ENCODE peak calls at places on chromosomes 6 and 20, in seven cellular contexts. M, P, Z, D, I, C and B are unnamed samples.

GRCh38 chr6:161694995-161695394 is 421.1 kb upstream of the AGPAT4 start:
- DNase-seq in Z (no peak), I (no peak), C (peak), M (no peak), D (no peak), P (peak), B (no peak)

GRCh38 chr6:15444881-15445280 is 199.0 kb downstream of the JARID2 start:
- DNase-seq in C (peak), D (no peak), M (no peak), Z (no peak), P (no peak), I (no peak), B (no peak)

GRCh38 chr6:154974485-154975149 is 20.5 kb upstream of the TIAM2 start:
- DNase-seq in I (no peak), C (no peak), D (no peak), P (no peak), M (no peak), Z (no peak), B (no peak)

GRCh38 chr6:4653141-4653540 is 123.1 kb upstream of the CDYL start:
- DNase-seq in D (no peak), C (no peak), Z (no peak), M (no peak), P (no peak), I (no peak), B (no peak)

GRCh38 chr6:111210074-111210729 is 122.9 kb downstream of the SLC16A10 start:
- DNase-seq in I (peak), C (peak), D (peak), Z (no peak), M (peak), P (peak), B (no peak)

GRCh38 chr20:36128463-36129176 is 25.9 kb upstream of the EPB41L1 start:
- DNase-seq in P (no peak), D (no peak), M (no peak), I (no peak), Z (no peak), C (no peak), B (peak)

GRCh38 chr20:45303586-45304463 is 2.8 kb upstream of the RBPJL start:
- DNase-seq in Z (no peak), P (no peak), C (no peak), D (no peak), M (no peak), I (no peak), B (no peak)

GRCh38 chr20:50891138-50891537 is 40.1 kb downstream of the ADNP start:
- DNase-seq in I (no peak), M (no peak), Z (no peak), P (no peak), C (no peak), D (no peak), B (no peak)

GRCh38 chr20:2108987-2109386 is 7.4 kb downstream of the STK35 start:
- DNase-seq in I (no peak), Z (no peak), C (no peak), M (no peak), P (no peak), D (no peak), B (no peak)

GRCh38 chr20:32470025-32470861 is 112.1 kb downstream of the ASXL1 start:
- DNase-seq in Z (no peak), D (peak), P (peak), I (no peak), M (peak), C (peak), B (peak)

GRCh38 chr6:43962458-43962857 is 164.8 kb downstream of the MRPL14 start:
- DNase-seq in Z (no peak), M (no peak), D (no peak), P (no peak), C (no peak), I (no peak), B (no peak)

GRCh38 chr20:25321262-25321831 is 69.3 kb downstream of the ABHD12 start:
- DNase-seq in D (no peak), C (no peak), M (no peak), I (no peak), P (no peak), Z (no peak), B (no peak)

GRCh38 chr6:138957484-138957883 is 30.6 kb downstream of the REPS1 start:
- DNase-seq in I (no peak), M (no peak), Z (no peak), P (peak), C (no peak), D (no peak), B (no peak)

GRCh38 chr6:154522576-154522975 is 12.1 kb upstream of the CNKSR3 start:
- DNase-seq in M (no peak), D (no peak), I (no peak), C (no peak), Z (no peak), P (no peak), B (no peak)

GRCh38 chr6:66897576-66897975 is 1190.5 kb upstream of the EYS start:
- DNase-seq in D (no peak), M (peak), P (peak), I (no peak), C (no peak), Z (no peak), B (no peak)

GRCh38 chr6:45590751-45591184 is 213.0 kb upstream of the SUPT3H start:
- DNase-seq in I (no peak), M (no peak), C (no peak), Z (no peak), D (peak), P (no peak), B (no peak)

GRCh38 chr6:168123165-168123911 is 44.3 kb upstream of the FRMD1 start:
- DNase-seq in Z (peak), C (no peak), D (no peak), I (no peak), M (no peak), P (no peak), B (no peak)

GRCh38 chr6:116111552-116112528 is 11.2 kb downstream of the NT5DC1 start:
- DNase-seq in C (no peak), Z (no peak), D (peak), I (peak), P (peak), M (no peak), B (peak)

GRCh38 chr6:106381871-106382270 is 21.4 kb downstream of the CRYBG1 start:
- DNase-seq in C (no peak), P (no peak), I (no peak), M (no peak), D (no peak), Z (no peak), B (no peak)

GRCh38 chr20:12404941-12405340 is 487.2 kb downstream of the BTBD3 start:
- DNase-seq in I (no peak), C (no peak), P (no peak), D (no peak), Z (no peak), M (no peak), B (no peak)

GRCh38 chr6:48087448-48087847 is 23.5 kb downstream of the PTCHD4 start:
- DNase-seq in I (no peak), Z (no peak), D (no peak), M (no peak), C (no peak), P (peak), B (no peak)

GRCh38 chr6:24448828-24449525 is 40.4 kb downstream of the GPLD1 start:
- DNase-seq in M (no peak), I (no peak), Z (no peak), D (no peak), P (no peak), C (no peak), B (no peak)

GRCh38 chr20:45352729-45353128 is 4.5 kb upstream of the SDC4 start:
- DNase-seq in P (no peak), I (no peak), Z (no peak), M (no peak), D (no peak), C (no peak), B (no peak)

GRCh38 chr20:22305391-22305790 is 279.0 kb downstream of the FOXA2 start:
- DNase-seq in C (no peak), M (no peak), Z (no peak), I (no peak), D (no peak), P (no peak), B (no peak)

GRCh38 chr20:1335961-1336698 is 7.2 kb upstream of the SDCBP2 start:
- DNase-seq in M (no peak), C (no peak), I (no peak), P (no peak), Z (no peak), D (no peak), B (no peak)

GRCh38 chr20:46406986-46407670 is 713 bp upstream of the ELMO2 start:
- DNase-seq in D (peak), P (no peak), I (no peak), C (peak), M (peak), Z (no peak), B (no peak)

GRCh38 chr20:64101731-64102621 is 5.4 kb downstream of the NPBWR2 start:
- DNase-seq in I (peak), M (peak), D (peak), Z (peak), P (peak), C (peak), B (peak)

GRCh38 chr6:87756858-87757257 is 54.8 kb upstream of the AKIRIN2 start:
- DNase-seq in Z (no peak), C (no peak), D (no peak), M (no peak), P (peak), I (no peak), B (no peak)

GRCh38 chr20:56160956-56161355 is 87.6 kb upstream of the MC3R start:
- DNase-seq in Z (no peak), C (no peak), M (no peak), D (no peak), I (no peak), P (no peak), B (no peak)